ENCODE peak calls at places on chromosomes 13 and 19, in eight cellular contexts. A, J, G, S, F, T, D and K are unnamed samples.

GRCh38 chr19:38685666-38686529 is 38.4 kb downstream of the ACTN4 start:
- DNase-seq in A (peak; percentile 71), J (no peak), G (no peak), S (peak; percentile 60), F (peak; percentile 63), T (no peak), D (peak; percentile 52), K (no peak)

GRCh38 chr19:33395561-33396550 is 22.3 kb downstream of the CEBPG start:
- DNase-seq in A (peak; percentile 72), J (no peak), G (peak; percentile 76), S (peak; percentile 48), F (peak; percentile 34), T (no peak), D (no peak), K (no peak)

GRCh38 chr19:39001016-39001415 is 25.5 kb upstream of the FBXO17 start:
- DNase-seq in A (no peak), J (no peak), G (no peak), S (no peak), F (no peak), T (no peak), D (no peak), K (no peak)

GRCh38 chr19:50762554-50762953 is 7.7 kb upstream of the GPR32 start:
- DNase-seq in A (no peak), J (no peak), G (no peak), S (no peak), F (no peak), T (no peak), D (no peak), K (no peak)

GRCh38 chr13:106534844-106535551 is 464 bp downstream of the EFNB2 start:
- DNase-seq in A (peak; percentile 62), J (no peak), G (peak; percentile 33), S (no peak), F (peak; percentile 21), T (no peak), D (peak; percentile 31), K (no peak)

GRCh38 chr19:29170554-29170953 is 42.4 kb downstream of the UQCRFS1 start:
- DNase-seq in A (no peak), J (no peak), G (no peak), S (no peak), F (no peak), T (no peak), D (no peak), K (no peak)

GRCh38 chr19:48413879-48414623 is 20.6 kb downstream of the GRIN2D start:
- DNase-seq in A (no peak), J (no peak), G (no peak), S (no peak), F (peak; percentile 59), T (no peak), D (no peak), K (no peak)

GRCh38 chr19:45553464-45553863 is 31.1 kb downstream of the OPA3 start:
- DNase-seq in A (peak; percentile 24), J (no peak), G (no peak), S (no peak), F (no peak), T (no peak), D (peak; percentile 22), K (no peak)

GRCh38 chr13:113001251-113002140 is 32.5 kb downstream of the MCF2L start:
- DNase-seq in A (peak; percentile 80), J (peak; percentile 43), G (no peak), S (no peak), F (peak; percentile 40), T (no peak), D (no peak), K (no peak)

GRCh38 chr19:782195-783043 is 14.8 kb upstream of the PTBP1 start:
- DNase-seq in A (peak; percentile 89), J (no peak), G (no peak), S (no peak), F (peak; percentile 87), T (no peak), D (peak; percentile 37), K (no peak)